ENCODE peak calls at places on chromosomes 2 and 18, in nine cellular contexts. R, P, W, H, A, F, G, S and Q are unnamed samples.

GRCh38 chr2:37809931-37810570 is 115.0 kb upstream of the RMDN2 start:
- ATAC-seq in R (peak), P (no peak), W (no peak), H (no peak), A (peak), F (no peak), G (no peak), S (no peak), Q (no peak)

GRCh38 chr18:1663879-1664705 is 759.4 kb downstream of the ADCYAP1 start:
- ATAC-seq in R (no peak), P (no peak), W (no peak), H (no peak), A (no peak), F (peak), G (no peak), S (no peak), Q (no peak)

GRCh38 chr18:2961828-2962227 is 51.1 kb downstream of the LPIN2 start:
- ATAC-seq in R (peak), P (peak), W (peak), H (peak), A (peak), F (no peak), G (no peak), S (peak), Q (peak)

GRCh38 chr2:190432567-190433231 is 24.5 kb downstream of the MFSD6 start:
- ATAC-seq in R (no peak), P (no peak), W (peak), H (no peak), A (no peak), F (no peak), G (no peak), S (no peak), Q (no peak)

GRCh38 chr18:49170925-49171509 is 220.3 kb upstream of the SMAD7 start:
- ATAC-seq in R (no peak), P (no peak), W (no peak), H (no peak), A (peak), F (no peak), G (no peak), S (no peak), Q (no peak)

GRCh38 chr18:3246636-3247242 is 862 bp upstream of the MYL12A start:
- ATAC-seq in R (no peak), P (peak), W (no peak), H (peak), A (peak), F (no peak), G (no peak), S (peak), Q (peak)

GRCh38 chr2:46842876-46843275 is 72.7 kb downstream of the MCFD2 start:
- ATAC-seq in R (no peak), P (no peak), W (no peak), H (no peak), A (no peak), F (no peak), G (no peak), S (no peak), Q (no peak)

GRCh38 chr2:288743-289361 is 961 bp upstream of the ALKAL2 start:
- ATAC-seq in R (no peak), P (no peak), W (no peak), H (no peak), A (no peak), F (no peak), G (no peak), S (no peak), Q (no peak)

GRCh38 chr2:128273469-128274081 is 45.1 kb downstream of the HS6ST1 start:
- ATAC-seq in R (no peak), P (no peak), W (no peak), H (no peak), A (no peak), F (no peak), G (no peak), S (no peak), Q (no peak)

GRCh38 chr18:12963069-12963468 is 15.3 kb downstream of the SEH1L start:
- ATAC-seq in R (peak), P (no peak), W (no peak), H (no peak), A (no peak), F (no peak), G (no peak), S (no peak), Q (no peak)

GRCh38 chr2:105926960-105927678 is 182.4 kb downstream of the NCK2 start:
- ATAC-seq in R (no peak), P (no peak), W (peak), H (peak), A (peak), F (no peak), G (peak), S (no peak), Q (peak)

GRCh38 chr2:10135296-10136089 is 13.0 kb downstream of the RRM2 start:
- ATAC-seq in R (peak), P (no peak), W (peak), H (no peak), A (no peak), F (no peak), G (no peak), S (peak), Q (no peak)

GRCh38 chr18:59906203-59906602 is 6.4 kb downstream of the PMAIP1 start:
- ATAC-seq in R (no peak), P (no peak), W (no peak), H (no peak), A (no peak), F (no peak), G (no peak), S (no peak), Q (no peak)

GRCh38 chr2:43818761-43819160 is 19.9 kb downstream of the ABCG5 start:
- ATAC-seq in R (peak), P (no peak), W (peak), H (no peak), A (no peak), F (no peak), G (no peak), S (no peak), Q (peak)

GRCh38 chr2:55165567-55165966 is 66.5 kb downstream of the CLHC1 start:
- ATAC-seq in R (peak), P (no peak), W (no peak), H (no peak), A (no peak), F (no peak), G (no peak), S (no peak), Q (no peak)

GRCh38 chr18:62979172-62979571 is 263.8 kb downstream of the PHLPP1 start:
- ATAC-seq in R (peak), P (no peak), W (no peak), H (no peak), A (no peak), F (peak), G (no peak), S (no peak), Q (no peak)

GRCh38 chr2:142840438-142840837 is 37.0 kb upstream of the KYNU start:
- ATAC-seq in R (no peak), P (no peak), W (no peak), H (no peak), A (no peak), F (no peak), G (no peak), S (no peak), Q (no peak)

GRCh38 chr2:201432038-201432437 is 19.2 kb downstream of the TRAK2 start:
- ATAC-seq in R (peak), P (peak), W (peak), H (peak), A (peak), F (peak), G (peak), S (no peak), Q (no peak)

GRCh38 chr2:230494980-230495379 is 79.0 kb downstream of the SP100 start:
- ATAC-seq in R (no peak), P (no peak), W (no peak), H (no peak), A (no peak), F (no peak), G (no peak), S (no peak), Q (no peak)

GRCh38 chr2:182921234-182921633 is 54.8 kb upstream of the FRZB start:
- ATAC-seq in R (no peak), P (no peak), W (no peak), H (no peak), A (no peak), F (no peak), G (no peak), S (peak), Q (no peak)

GRCh38 chr2:240922234-240922981 is 16.3 kb downstream of the CROCC2 start:
- ATAC-seq in R (no peak), P (no peak), W (no peak), H (no peak), A (no peak), F (no peak), G (no peak), S (peak), Q (no peak)